ENCODE peak calls at places on chromosome 6, in six cellular contexts. D is neural progenitor cell, B is ascending aorta, T is stomach, Y is left ventricle myocardium inferior, F is IMR-90. K is an unnamed sample. For H3K36me3, the result is how much of the 10 kb centered on the place peaks cover.

GRCh38 chr6:26267083-26267589 is 97.9 kb upstream of the BTN3A2 start:
- DNase-seq in D (no peak), B (no peak), T (no peak), Y (no peak), F (no peak), K (no peak)

GRCh38 chr6:112016335-112016734 is 37.6 kb upstream of the CCN6 start:
- DNase-seq in D (no peak), B (no peak), T (no peak), Y (peak), F (peak), K (no peak)

GRCh38 chr6:111606620-111607115 is 990 bp upstream of the TRAF3IP2 start:
- DNase-seq in D (no peak), B (no peak), T (no peak), Y (no peak), F (no peak), K (no peak)

GRCh38 chr6:43221046-43221773 is 8.1 kb downstream of the DNPH1 start:
- DNase-seq in D (no peak), B (no peak), T (peak), Y (no peak), F (no peak), K (no peak)

GRCh38 chr6:36340671-36341454 is 4.2 kb upstream of the BNIP5 start:
- DNase-seq in D (peak), B (peak), T (peak), Y (peak), F (peak), K (peak)

GRCh38 chr6:135310291-135310690 is 129.2 kb downstream of the MYB start:
- DNase-seq in D (no peak), B (no peak), T (no peak), Y (no peak), F (no peak), K (no peak)

GRCh38 chr6:165967768-165968408 is 199.8 kb downstream of the TBXT start:
- DNase-seq in D (no peak), B (no peak), T (no peak), Y (no peak), F (peak), K (no peak)

GRCh38 chr6:56954389-56955170 is at the start of gene BEND6:
- DNase-seq in D (peak), B (peak), T (peak), Y (no peak), F (peak), K (no peak)

GRCh38 chr6:43524483-43524961 is 7.6 kb downstream of the POLR1C start:
- DNase-seq in D (no peak), B (no peak), T (peak), Y (no peak), F (no peak), K (no peak)

GRCh38 chr6:41846666-41847237 is 48.4 kb downstream of the USP49 start:
- DNase-seq in D (peak), B (peak), T (peak), Y (no peak), F (peak), K (peak)

GRCh38 chr6:2909718-2910117 is 6.6 kb upstream of the SERPINB9 start:
- DNase-seq in D (no peak), B (no peak), T (no peak), Y (no peak), F (peak), K (no peak)

GRCh38 chr6:111888928-111889696 is 15.9 kb upstream of the FYN start:
- DNase-seq in D (peak), B (no peak), T (no peak), Y (peak), F (peak), K (no peak)

GRCh38 chr6:51949451-51949850 is 138.0 kb downstream of the PKHD1 start:
- DNase-seq in D (peak), B (no peak), T (no peak), Y (no peak), F (no peak), K (no peak)
- H3K36me3 ChIP-seq in D (under half), B (under half), T (under half), Y (under half), F (under half), K (under half)

DNA sequence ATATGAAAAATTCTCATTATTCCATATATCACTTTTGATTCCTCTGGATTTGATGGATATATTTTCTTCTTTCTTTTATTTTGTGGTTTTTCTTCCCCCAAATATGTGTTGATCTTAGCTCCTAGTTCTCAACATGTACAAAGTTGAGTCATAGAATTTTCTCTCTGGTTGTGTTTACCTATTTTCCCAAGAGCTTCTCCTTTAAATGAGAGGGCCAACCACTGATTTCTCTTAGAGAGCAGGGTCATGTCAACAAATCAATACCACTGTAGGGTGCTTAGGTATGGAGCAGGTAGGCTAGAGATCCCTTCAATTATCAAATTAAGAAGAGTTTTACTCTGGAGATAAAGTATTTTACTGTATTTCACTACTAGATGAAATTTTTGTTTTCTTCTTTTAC is 145.7 kb downstream of the BMP5 start:
- DNase-seq in D (no peak), B (no peak), T (no peak), Y (no peak), F (peak), K (no peak)
- H3K36me3 ChIP-seq in D (under half), B (under half), T (under half), Y (under half), F (under half), K (under half)

GRCh38 chr6:1346556-1347186 is 34.8 kb downstream of the FOXQ1 start:
- DNase-seq in D (no peak), B (no peak), T (no peak), Y (no peak), F (no peak), K (no peak)

GRCh38 chr6:1348675-1349074 is 36.8 kb downstream of the FOXQ1 start:
- DNase-seq in D (peak), B (no peak), T (no peak), Y (peak), F (peak), K (peak)

GRCh38 chr6:1347187-1347560 is 35.3 kb downstream of the FOXQ1 start:
- DNase-seq in D (no peak), B (no peak), T (no peak), Y (no peak), F (no peak), K (peak)

GRCh38 chr6:1346101-1346500 is 34.2 kb downstream of the FOXQ1 start:
- DNase-seq in D (no peak), B (no peak), T (no peak), Y (no peak), F (peak), K (no peak)

DNA sequence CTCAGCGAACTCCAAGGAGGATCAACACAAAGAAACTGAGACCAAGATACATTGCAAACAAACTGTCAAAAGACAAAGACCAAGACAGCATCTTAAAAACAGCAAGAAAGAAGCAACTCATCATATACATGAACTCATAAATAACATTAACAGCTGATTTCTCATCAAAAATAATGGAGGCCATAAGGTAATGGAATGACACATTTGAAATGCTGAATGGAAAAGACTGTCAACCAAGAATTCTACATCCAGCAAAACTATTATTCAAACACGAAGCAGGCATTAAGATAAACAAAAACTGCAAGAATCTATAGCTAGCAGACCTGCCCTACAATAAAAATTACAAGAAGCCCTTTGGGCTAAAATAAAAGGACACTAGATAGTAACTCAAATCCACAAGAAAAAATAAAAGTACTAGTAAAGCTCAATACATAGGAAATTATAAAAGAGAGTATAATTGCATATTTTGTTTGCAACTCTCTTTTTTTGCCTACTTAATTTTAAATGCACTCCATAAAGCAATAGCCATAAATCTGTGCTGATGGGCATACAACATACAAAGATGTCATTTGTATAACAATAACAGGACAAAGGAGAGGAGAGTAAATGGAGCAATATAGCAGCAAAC is 37.9 kb upstream of the FOXF2 start:
- DNase-seq in D (no peak), B (no peak), T (no peak), Y (no peak), F (no peak), K (no peak)
- H3K36me3 ChIP-seq in D (under half), B (under half), T (under half), Y (under half), F (under half), K (under half)

GRCh38 chr6:151095538-151096254 is 144.1 kb upstream of the AKAP12 start:
- DNase-seq in D (no peak), B (no peak), T (no peak), Y (no peak), F (no peak), K (no peak)
- H3K36me3 ChIP-seq in D (under half), B (under half), T (under half), Y (under half), F (half or more), K (under half)

GRCh38 chr6:152220785-152221184 is 413.3 kb downstream of the ESR1 start:
- DNase-seq in D (no peak), B (no peak), T (no peak), Y (no peak), F (no peak), K (no peak)
- H3K36me3 ChIP-seq in D (under half), B (half or more), T (half or more), Y (half or more), F (under half), K (under half)

DNA sequence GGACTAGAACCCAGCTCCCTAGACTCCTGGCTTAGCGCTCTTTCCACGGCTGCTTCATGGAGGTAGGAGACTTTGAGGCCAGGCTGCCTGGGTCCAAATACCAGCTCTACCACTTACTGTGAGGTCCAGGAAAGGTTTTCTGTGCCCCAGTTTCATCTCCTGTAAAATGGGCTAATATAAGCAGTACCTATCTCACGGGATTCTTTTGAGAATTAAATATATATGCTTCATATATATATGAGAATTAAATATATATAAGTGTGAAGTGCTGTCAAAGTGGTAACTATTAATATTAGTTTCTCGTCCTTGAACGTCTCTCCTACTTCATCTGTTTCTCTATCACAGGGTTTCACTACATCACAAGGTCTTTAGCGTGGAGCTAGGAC is 10.2 kb upstream of the LY6G5C start:
- DNase-seq in D (no peak), B (no peak), T (no peak), Y (no peak), F (no peak), K (no peak)
- H3K36me3 ChIP-seq in D (under half), B (half or more), T (half or more), Y (half or more), F (half or more), K (under half)

GRCh38 chr6:160042788-160043301 is 74.0 kb downstream of the IGF2R start:
- DNase-seq in D (no peak), B (no peak), T (no peak), Y (no peak), F (peak), K (no peak)
- H3K36me3 ChIP-seq in D (under half), B (under half), T (half or more), Y (half or more), F (half or more), K (under half)